ENCODE peak calls at places on chromosomes 3 and 15, in eight cellular contexts. G is frontal cortex; B is stimulated activated CD8-positive, alpha-beta memory T cell treated with anti-CD3 and anti-CD28 coated beads, Interleukin-15, amount 100 ng/mL, for 4 hours; C is mesendoderm; V is 8988T; E is GM03348; Y is iris pigment epithelial cell; D is CD8-positive, alpha-beta T cell. X is an unnamed sample.

GRCh38 chr3:57952208-57952631 is 56.0 kb upstream of the FLNB start:
- DNase-seq in G (no peak), B (no peak), C (peak; percentile 95), V (no peak), E (peak; percentile 66), Y (peak; percentile 97), D (no peak), X (no peak)

GRCh38 chr15:41523097-41523496 is 9.5 kb upstream of the LTK start:
- DNase-seq in G (no peak), B (no peak), C (no peak), V (no peak), E (no peak), Y (peak; percentile 33), D (no peak), X (no peak)

GRCh38 chr15:88627463-88627862 is 6.3 kb downstream of the AEN start:
- DNase-seq in G (no peak), B (peak; percentile 53), C (no peak), V (no peak), E (no peak), Y (no peak), D (peak; percentile 77), X (no peak)

GRCh38 chr3:155634121-155634719 is 110.7 kb downstream of the PLCH1 start:
- DNase-seq in G (no peak), B (no peak), C (no peak), V (no peak), E (no peak), Y (no peak), D (no peak), X (no peak)

GRCh38 chr3:4708230-4708629 is 215.1 kb downstream of the ITPR1 start:
- DNase-seq in G (no peak), B (no peak), C (no peak), V (no peak), E (no peak), Y (peak; percentile 24), D (no peak), X (no peak)

GRCh38 chr3:134603480-134603879 is 47.3 kb downstream of the KY start:
- DNase-seq in G (no peak), B (no peak), C (no peak), V (no peak), E (no peak), Y (no peak), D (no peak), X (no peak)

GRCh38 chr3:2837233-2837632 is 272.9 kb downstream of the IL5RA start:
- DNase-seq in G (no peak), B (no peak), C (no peak), V (no peak), E (no peak), Y (no peak), D (no peak), X (no peak)

GRCh38 chr15:47688573-47689086 is 28.7 kb upstream of the SEMA6D start:
- DNase-seq in G (no peak), B (no peak), C (no peak), V (no peak), E (peak; percentile 10), Y (peak; percentile 61), D (no peak), X (no peak)

GRCh38 chr3:150545419-150546225 is 674 bp downstream of the SERP1 start:
- DNase-seq in G (no peak), B (no peak), C (peak; percentile 42), V (no peak), E (peak; percentile 42), Y (no peak), D (peak; percentile 57), X (peak; percentile 16)

GRCh38 chr3:51675201-51675611 is 4.2 kb downstream of the TEX264 start:
- DNase-seq in G (no peak), B (no peak), C (no peak), V (peak; percentile 57), E (peak; percentile 68), Y (peak; percentile 54), D (no peak), X (no peak)

GRCh38 chr3:77303943-77304778 is 264.3 kb downstream of the ROBO2 start:
- DNase-seq in G (no peak), B (no peak), C (no peak), V (no peak), E (no peak), Y (no peak), D (no peak), X (no peak)

GRCh38 chr3:17678116-17678741 is 64.2 kb downstream of the TBC1D5 start:
- DNase-seq in G (no peak), B (no peak), C (no peak), V (no peak), E (peak; percentile 31), Y (peak; percentile 76), D (no peak), X (no peak)

GRCh38 chr3:49377483-49377882 is 19.3 kb upstream of the GPX1 start:
- DNase-seq in G (no peak), B (peak; percentile 46), C (no peak), V (no peak), E (no peak), Y (peak; percentile 65), D (peak; percentile 33), X (no peak)

GRCh38 chr15:31486906-31487695 is 160.5 kb downstream of the KLF13 start:
- DNase-seq in G (no peak), B (no peak), C (no peak), V (no peak), E (no peak), Y (no peak), D (no peak), X (no peak)

GRCh38 chr3:51955893-51956770 is 951 bp downstream of the GPR62 start:
- DNase-seq in G (peak; percentile 88), B (no peak), C (peak; percentile 83), V (peak; percentile 87), E (peak; percentile 68), Y (peak; percentile 58), D (peak; percentile 35), X (no peak)

GRCh38 chr3:188270423-188270972 is 116.5 kb downstream of the LPP start:
- DNase-seq in G (no peak), B (no peak), C (peak; percentile 63), V (peak; percentile 25), E (peak; percentile 76), Y (peak; percentile 95), D (no peak), X (no peak)

GRCh38 chr3:16587047-16587702 is 18.0 kb downstream of the DAZL start:
- DNase-seq in G (no peak), B (no peak), C (no peak), V (no peak), E (no peak), Y (no peak), D (no peak), X (no peak)

GRCh38 chr3:179666436-179667035 is 13.7 kb downstream of the USP13 start:
- DNase-seq in G (no peak), B (no peak), C (peak; percentile 42), V (no peak), E (no peak), Y (peak; percentile 25), D (no peak), X (no peak)

GRCh38 chr3:47399531-47400270 is 18.9 kb downstream of the PTPN23 start:
- DNase-seq in G (no peak), B (no peak), C (no peak), V (no peak), E (no peak), Y (peak; percentile 85), D (no peak), X (no peak)

GRCh38 chr15:74541494-74542191 is 623 bp downstream of the ARID3B start:
- DNase-seq in G (no peak), B (peak; percentile 69), C (peak; percentile 91), V (no peak), E (peak; percentile 51), Y (peak; percentile 51), D (peak; percentile 67), X (peak; percentile 17)

GRCh38 chr3:161914703-161915102 is 418.1 kb downstream of the OTOL1 start:
- DNase-seq in G (peak; percentile 5), B (no peak), C (peak; percentile 71), V (no peak), E (peak; percentile 58), Y (peak; percentile 76), D (no peak), X (no peak)

GRCh38 chr15:68347392-68347791 is 69.8 kb downstream of the FEM1B start:
- DNase-seq in G (no peak), B (no peak), C (no peak), V (no peak), E (no peak), Y (peak; percentile 67), D (no peak), X (no peak)

GRCh38 chr15:39692464-39693327 is 89.9 kb downstream of the FSIP1 start:
- DNase-seq in G (no peak), B (no peak), C (no peak), V (no peak), E (no peak), Y (no peak), D (no peak), X (no peak)

GRCh38 chr3:69491980-69492379 is 106.1 kb upstream of the FRMD4B start:
- DNase-seq in G (no peak), B (no peak), C (peak; percentile 74), V (no peak), E (no peak), Y (peak; percentile 4), D (no peak), X (no peak)

GRCh38 chr3:47362704-47363103 is 18.1 kb upstream of the PTPN23 start:
- DNase-seq in G (no peak), B (no peak), C (no peak), V (no peak), E (no peak), Y (no peak), D (no peak), X (no peak)

GRCh38 chr15:92071030-92071644 is 217.6 kb downstream of the SLCO3A1 start:
- DNase-seq in G (no peak), B (no peak), C (no peak), V (no peak), E (no peak), Y (no peak), D (no peak), X (no peak)

GRCh38 chr3:195366200-195366910 is 76.5 kb downstream of the ACAP2 start:
- DNase-seq in G (no peak), B (no peak), C (no peak), V (no peak), E (no peak), Y (no peak), D (no peak), X (no peak)